ENCODE peak calls at places on chromosome 1, in nine cellular contexts. H, C, O, B, R, A, V, P and Y are unnamed samples.

GRCh38 chr1:11944358-11944981 is 10.0 kb downstream of the PLOD1 start:
- DNase-seq in V (no peak), C (no peak), A (no peak), H (no peak), B (no peak), P (no peak), R (no peak), O (no peak), Y (peak; percentile 59)

GRCh38 chr1:184002071-184002470 is 35.5 kb downstream of the COLGALT2 start:
- DNase-seq in O (peak; percentile 34), H (peak; percentile 68), V (no peak), A (no peak), R (no peak), B (peak; percentile 64), P (no peak), C (peak; percentile 72), Y (no peak)

GRCh38 chr1:72037745-72038343 is 244.5 kb downstream of the NEGR1 start:
- DNase-seq in A (peak; percentile 31), R (no peak), O (peak; percentile 32), C (peak; percentile 62), H (peak; percentile 3), V (no peak), P (no peak), B (no peak), Y (no peak)

GRCh38 chr1:195768377-195768776 is 839.9 kb downstream of the KCNT2 start:
- DNase-seq in H (no peak), V (no peak), C (no peak), R (no peak), P (no peak), B (no peak), A (no peak), O (no peak), Y (no peak)

GRCh38 chr1:43415901-43416300 is 26.2 kb downstream of the SZT2 start:
- DNase-seq in R (no peak), A (no peak), B (no peak), C (no peak), V (no peak), O (no peak), P (no peak), H (no peak), Y (no peak)

GRCh38 chr1:44250113-44250781 is 37.0 kb downstream of the DMAP1 start:
- DNase-seq in R (no peak), B (no peak), P (peak; percentile 66), V (no peak), C (no peak), O (no peak), A (no peak), H (no peak), Y (no peak)

GRCh38 chr1:21324368-21325137 is 34.3 kb upstream of the ECE1 start:
- DNase-seq in C (peak; percentile 90), H (no peak), O (peak; percentile 75), V (peak; percentile 68), B (peak; percentile 90), P (peak; percentile 91), R (peak; percentile 40), A (peak; percentile 88), Y (no peak)

GRCh38 chr1:26957306-26957705 is 3.0 kb downstream of the KDF1 start:
- DNase-seq in A (no peak), R (no peak), P (no peak), H (no peak), V (no peak), C (no peak), O (no peak), B (no peak), Y (no peak)

GRCh38 chr1:156840186-156840585 is 18.7 kb downstream of the INSRR start:
- DNase-seq in V (no peak), R (no peak), P (no peak), C (no peak), A (no peak), O (no peak), B (no peak), H (no peak), Y (no peak)

GRCh38 chr1:167052389-167052788 is 37.8 kb downstream of the GPA33 start:
- DNase-seq in C (no peak), R (no peak), H (no peak), V (no peak), B (no peak), O (peak; percentile 61), P (no peak), A (no peak), Y (no peak)

GRCh38 chr1:180123463-180123936 is 31.2 kb upstream of the QSOX1 start:
- DNase-seq in A (no peak), C (peak; percentile 45), H (no peak), O (peak; percentile 63), R (no peak), B (no peak), P (no peak), V (no peak), Y (no peak)

GRCh38 chr1:244322181-244322580 is 129.5 kb downstream of the ADSS2 start:
- DNase-seq in R (no peak), P (no peak), B (no peak), V (no peak), A (no peak), O (no peak), H (no peak), C (peak; percentile 9), Y (no peak)

GRCh38 chr1:199742547-199742946 is 285.0 kb upstream of the NR5A2 start:
- DNase-seq in A (no peak), V (no peak), R (no peak), C (peak; percentile 93), H (peak; percentile 72), B (peak; percentile 62), P (no peak), O (peak; percentile 76), Y (no peak)

GRCh38 chr1:206508956-206509355 is 1.6 kb downstream of the RASSF5 start:
- DNase-seq in C (peak; percentile 68), H (peak; percentile 42), B (no peak), A (peak; percentile 40), R (no peak), V (no peak), O (no peak), P (no peak), Y (no peak)

GRCh38 chr1:64965239-64966157 is 851 bp downstream of the JAK1 start:
- DNase-seq in O (no peak), R (peak; percentile 74), V (peak; percentile 87), A (peak; percentile 78), C (peak; percentile 76), H (peak; percentile 39), P (peak; percentile 71), B (no peak), Y (peak; percentile 51)

DNA sequence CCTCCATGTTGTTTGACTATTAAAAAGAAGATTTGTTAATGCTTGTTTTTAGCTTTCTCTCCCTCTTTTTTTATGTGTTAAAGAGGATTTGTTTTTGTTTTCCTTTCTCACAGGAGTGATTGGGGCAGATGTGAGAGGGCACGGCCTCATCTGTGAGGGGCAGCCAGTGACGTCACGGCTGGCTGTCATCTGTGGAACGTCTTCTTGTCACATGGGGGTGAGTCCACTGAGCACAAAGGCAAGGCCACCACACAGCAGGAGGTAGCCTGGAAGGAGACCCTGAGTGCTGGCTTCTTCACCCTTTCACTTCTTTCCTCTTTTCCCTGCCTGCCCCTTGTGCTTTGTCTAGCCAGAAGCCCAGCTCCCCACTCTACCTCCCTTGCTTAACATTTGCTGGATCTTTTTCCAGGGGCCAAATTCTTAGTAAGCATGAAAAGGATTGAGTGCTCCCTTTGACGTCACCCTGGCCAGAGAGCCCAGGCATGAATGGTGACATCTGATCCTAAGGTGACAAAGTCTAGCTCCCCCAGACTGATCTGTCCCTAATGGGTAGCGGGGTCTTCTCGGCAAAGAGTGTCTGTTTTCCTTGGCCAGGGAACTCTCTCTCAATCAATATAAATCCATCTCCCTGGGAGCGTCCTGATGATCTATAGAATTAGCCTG is 257.2 kb downstream of the FGGY start:
- DNase-seq in P (no peak), O (no peak), A (no peak), H (no peak), V (no peak), B (no peak), C (no peak), R (no peak), Y (no peak)
- TF ChIP-seq CTCF in P (no peak), O (no peak), A (no peak), H (no peak), V (no peak), B (no peak), C (no peak), R (no peak), Y (no peak)

GRCh38 chr1:218383051-218383450 is 37.9 kb downstream of the TGFB2 start:
- DNase-seq in A (no peak), H (no peak), C (no peak), R (no peak), V (no peak), O (no peak), B (no peak), P (no peak), Y (no peak)

GRCh38 chr1:218382261-218382660 is 37.1 kb downstream of the TGFB2 start:
- DNase-seq in O (no peak), C (no peak), A (no peak), B (no peak), H (no peak), P (no peak), V (no peak), R (no peak), Y (no peak)

GRCh38 chr1:218383681-218384080 is 38.5 kb downstream of the TGFB2 start:
- DNase-seq in V (no peak), O (peak; percentile 50), B (no peak), R (no peak), P (no peak), C (no peak), H (no peak), A (no peak), Y (no peak)

GRCh38 chr1:218380125-218380977 is 35.2 kb downstream of the TGFB2 start:
- DNase-seq in O (peak; percentile 96), V (no peak), R (no peak), B (peak; percentile 87), P (no peak), A (peak; percentile 54), C (peak; percentile 34), H (peak; percentile 72), Y (peak; percentile 32)

GRCh38 chr1:218384576-218384975 is 39.4 kb downstream of the TGFB2 start:
- DNase-seq in O (peak; percentile 44), V (no peak), C (no peak), P (no peak), B (no peak), R (no peak), H (no peak), A (no peak), Y (no peak)
- TF ChIP-seq CTCF in O (no peak), V (no peak), C (no peak), P (no peak), B (no peak), R (no peak), H (no peak), A (no peak), Y (no peak)

DNA sequence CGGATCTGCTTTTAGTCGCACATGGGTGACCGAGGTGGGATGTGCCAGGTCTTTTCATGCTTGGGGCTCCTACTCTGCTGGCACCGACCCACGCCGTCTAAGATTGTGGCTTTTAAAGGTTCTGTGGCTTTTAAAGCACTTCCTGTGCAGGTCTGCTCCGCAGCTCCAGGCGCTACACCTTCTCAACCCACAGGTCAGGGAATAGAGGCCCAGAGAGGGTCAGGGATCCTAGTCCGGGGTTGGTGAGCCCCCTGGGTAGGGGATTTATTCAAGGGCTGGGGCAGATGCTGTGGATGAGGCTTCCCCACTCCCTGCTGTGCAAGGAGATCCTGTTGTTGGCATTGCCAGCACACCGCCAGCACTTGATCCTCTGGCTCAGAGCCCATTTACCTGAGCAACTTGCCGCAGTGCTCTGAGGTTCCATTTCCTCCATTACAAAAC is 212.8 kb upstream of the RAB4A start:
- DNase-seq in R (peak; percentile 33), C (no peak), P (no peak), V (peak; percentile 82), B (no peak), A (no peak), O (no peak), H (no peak), Y (no peak)
- TF ChIP-seq CTCF in R (no peak), C (no peak), P (no peak), V (no peak), B (no peak), A (no peak), O (no peak), H (no peak), Y (no peak)

GRCh38 chr1:155175927-155176371 is 2.3 kb downstream of the TRIM46 start:
- DNase-seq in V (no peak), B (no peak), C (no peak), P (no peak), H (no peak), A (no peak), O (peak; percentile 52), R (no peak), Y (no peak)
- TF ChIP-seq CTCF in V (no peak), B (peak; percentile 23), C (no peak), P (no peak), H (no peak), A (no peak), O (no peak), R (no peak), Y (no peak)